ENCODE peak calls at places on chromosome X, in four cellular contexts. One of them, this sample, is unnamed.

GRCh38 chrX:145751943-145752342 is 65.7 kb upstream of the SLITRK2 start:
- DNase-seq in HepG2: no peak
- DNase-seq in GM12878: no peak
- DNase-seq in K562: no peak
- DNase-seq in this sample: no peak

GRCh38 chrX:69991685-69992084 is 58.1 kb downstream of the AWAT2 start:
- DNase-seq in K562: no peak
- DNase-seq in GM12878: no peak
- DNase-seq in HepG2: no peak
- DNase-seq in this sample: no peak

GRCh38 chrX:9141496-9141895 is 107.6 kb upstream of the FAM9B start:
- DNase-seq in HepG2: no peak
- DNase-seq in K562: no peak
- DNase-seq in GM12878: no peak
- DNase-seq in this sample: no peak

GRCh38 chrX:31349515-31349914 is 277.7 kb upstream of the FTHL17 start:
- DNase-seq in K562: no peak
- DNase-seq in HepG2: no peak
- DNase-seq in GM12878: no peak
- DNase-seq in this sample: no peak

GRCh38 chrX:22686138-22686541 is 313.6 kb upstream of the DDX53 start:
- DNase-seq in HepG2: no peak
- DNase-seq in K562: no peak
- DNase-seq in GM12878: no peak
- DNase-seq in this sample: no peak

GRCh38 chrX:54928876-54929275 is 8.3 kb downstream of the TRO start:
- DNase-seq in HepG2: no peak
- DNase-seq in K562: no peak
- DNase-seq in GM12878: no peak
- DNase-seq in this sample: no peak

GRCh38 chrX:149937881-149938426 is 337 bp downstream of the EOLA2 start:
- DNase-seq in GM12878: no peak
- DNase-seq in HepG2: no peak
- DNase-seq in K562: peak
- DNase-seq in this sample: no peak

GRCh38 chrX:150768132-150768485 is 74.9 kb downstream of the MTMR1 start:
- DNase-seq in HepG2: no peak
- DNase-seq in GM12878: no peak
- DNase-seq in K562: no peak
- DNase-seq in this sample: no peak

GRCh38 chrX:9562851-9563250 is 98.0 kb downstream of the TBL1X start:
- DNase-seq in GM12878: no peak
- DNase-seq in HepG2: peak
- DNase-seq in K562: no peak
- DNase-seq in this sample: no peak

GRCh38 chrX:24125028-24125612 is 24.4 kb upstream of the ZFX start:
- DNase-seq in HepG2: no peak
- DNase-seq in GM12878: no peak
- DNase-seq in K562: no peak
- DNase-seq in this sample: no peak

GRCh38 chrX:10022580-10023245 is 55.6 kb downstream of the CLDN34 start:
- DNase-seq in HepG2: no peak
- DNase-seq in GM12878: no peak
- DNase-seq in K562: no peak
- DNase-seq in this sample: no peak

GRCh38 chrX:132226169-132226568 is 6.9 kb upstream of the RAP2C start:
- DNase-seq in HepG2: no peak
- DNase-seq in K562: peak
- DNase-seq in GM12878: no peak
- DNase-seq in this sample: no peak

GRCh38 chrX:38965883-38966282 is 164.6 kb downstream of the MID1IP1 start:
- DNase-seq in HepG2: no peak
- DNase-seq in GM12878: no peak
- DNase-seq in K562: no peak
- DNase-seq in this sample: no peak

GRCh38 chrX:66915893-66916292 is 277.0 kb upstream of the EDA2R start:
- DNase-seq in K562: no peak
- DNase-seq in GM12878: no peak
- DNase-seq in HepG2: no peak
- DNase-seq in this sample: no peak

GRCh38 chrX:86148024-86148511 is at the start of gene DACH2:
- DNase-seq in K562: peak
- DNase-seq in GM12878: no peak
- DNase-seq in HepG2: peak
- DNase-seq in this sample: no peak

GRCh38 chrX:23327104-23327503 is 7.5 kb upstream of the PTCHD1 start:
- DNase-seq in K562: no peak
- DNase-seq in GM12878: no peak
- DNase-seq in HepG2: no peak
- DNase-seq in this sample: no peak

GRCh38 chrX:11386001-11386523 is 92.8 kb downstream of the AMELX start:
- DNase-seq in K562: peak
- DNase-seq in HepG2: no peak
- DNase-seq in GM12878: no peak
- DNase-seq in this sample: no peak

GRCh38 chrX:155857561-155857960 is 23.6 kb upstream of the VAMP7 start:
- DNase-seq in GM12878: no peak
- DNase-seq in K562: peak
- DNase-seq in HepG2: no peak
- DNase-seq in this sample: no peak

GRCh38 chrX:37685452-37686347 is at the start of gene XK:
- DNase-seq in HepG2: no peak
- DNase-seq in K562: peak
- DNase-seq in GM12878: no peak
- DNase-seq in this sample: peak

GRCh38 chrX:4451591-4451990 is 738.1 kb upstream of the PRKX start:
- DNase-seq in GM12878: no peak
- DNase-seq in HepG2: no peak
- DNase-seq in K562: no peak
- DNase-seq in this sample: no peak

GRCh38 chrX:69374569-69374968 is 129.6 kb upstream of the NALF2 start:
- DNase-seq in K562: no peak
- DNase-seq in HepG2: no peak
- DNase-seq in GM12878: no peak
- DNase-seq in this sample: no peak

DNA sequence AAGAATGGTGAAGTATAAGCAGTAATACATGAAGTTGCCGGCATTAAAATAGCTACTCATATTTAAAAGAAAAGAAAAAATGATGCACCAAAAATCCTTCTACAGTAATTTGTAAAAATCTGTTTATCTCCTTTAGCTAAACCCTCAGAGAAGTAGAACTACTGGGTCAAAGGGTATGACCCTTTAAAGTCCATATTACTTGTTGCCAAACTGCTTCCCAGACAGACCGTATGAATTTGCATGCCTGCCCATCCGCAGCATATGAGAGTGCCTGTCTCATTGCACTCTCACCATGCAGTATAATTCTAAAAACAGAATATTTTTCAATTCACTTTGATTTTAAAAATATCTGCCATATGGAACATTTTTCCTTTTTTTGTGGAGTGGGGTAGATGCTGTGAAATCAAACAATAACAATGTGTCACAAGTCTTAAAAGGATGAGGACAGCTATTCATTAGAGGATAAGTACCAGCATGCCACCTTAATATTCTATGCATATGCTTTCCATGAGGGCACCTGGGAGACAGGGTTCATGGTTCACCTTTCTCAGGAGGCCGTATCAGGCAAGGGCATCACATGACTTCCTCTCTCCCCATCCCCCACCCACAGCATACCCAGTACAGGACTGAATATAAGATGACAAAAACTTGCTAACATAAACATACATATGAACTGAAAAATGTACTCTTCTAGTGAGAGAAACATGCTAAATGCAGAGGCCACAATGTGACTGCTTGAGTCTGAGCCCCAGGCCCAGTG is 17.8 kb downstream of the ZDHHC9 start:
- DNase-seq in GM12878: no peak
- DNase-seq in K562: no peak
- DNase-seq in HepG2: peak
- DNase-seq in this sample: no peak
- TF ChIP-seq ZBTB33 in GM12878: no peak
- TF ChIP-seq ZBTB33 in K562: no peak
- TF ChIP-seq ZBTB33 in HepG2: no peak
- TF ChIP-seq ZBTB33 in this sample: no peak

DNA sequence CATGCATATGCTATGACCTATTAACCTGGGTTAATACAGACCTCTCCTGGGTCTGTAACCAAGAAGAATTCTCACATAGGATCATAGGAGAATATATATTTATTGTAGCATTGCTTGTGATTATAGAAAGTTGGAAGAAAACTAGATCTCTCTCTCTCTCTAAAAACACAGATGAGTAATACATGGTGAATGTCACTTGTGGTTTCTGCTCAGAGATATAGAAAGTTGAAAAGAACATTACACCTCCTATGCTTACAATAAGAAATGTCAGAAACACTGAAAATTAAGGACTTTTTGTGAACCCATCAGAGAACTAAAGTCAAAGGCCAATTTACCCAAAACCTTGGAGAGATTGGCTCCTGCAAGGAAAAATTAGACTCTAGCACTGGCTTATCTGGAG is 1389.5 kb downstream of the FAM133A start:
- DNase-seq in GM12878: no peak
- DNase-seq in HepG2: no peak
- DNase-seq in K562: no peak
- DNase-seq in this sample: no peak
- TF ChIP-seq CEBPB in GM12878: no peak
- TF ChIP-seq CEBPB in HepG2: no peak
- TF ChIP-seq CEBPB in K562: no peak
- TF ChIP-seq CEBPB in this sample: no peak

GRCh38 chrX:13223868-13224555 is 95.8 kb downstream of the ATXN3L start:
- DNase-seq in HepG2: peak
- DNase-seq in GM12878: no peak
- DNase-seq in K562: no peak
- DNase-seq in this sample: peak
- TF ChIP-seq ZBTB33 in HepG2: no peak
- TF ChIP-seq ZBTB33 in GM12878: no peak
- TF ChIP-seq ZBTB33 in K562: no peak
- TF ChIP-seq ZBTB33 in this sample: no peak

DNA sequence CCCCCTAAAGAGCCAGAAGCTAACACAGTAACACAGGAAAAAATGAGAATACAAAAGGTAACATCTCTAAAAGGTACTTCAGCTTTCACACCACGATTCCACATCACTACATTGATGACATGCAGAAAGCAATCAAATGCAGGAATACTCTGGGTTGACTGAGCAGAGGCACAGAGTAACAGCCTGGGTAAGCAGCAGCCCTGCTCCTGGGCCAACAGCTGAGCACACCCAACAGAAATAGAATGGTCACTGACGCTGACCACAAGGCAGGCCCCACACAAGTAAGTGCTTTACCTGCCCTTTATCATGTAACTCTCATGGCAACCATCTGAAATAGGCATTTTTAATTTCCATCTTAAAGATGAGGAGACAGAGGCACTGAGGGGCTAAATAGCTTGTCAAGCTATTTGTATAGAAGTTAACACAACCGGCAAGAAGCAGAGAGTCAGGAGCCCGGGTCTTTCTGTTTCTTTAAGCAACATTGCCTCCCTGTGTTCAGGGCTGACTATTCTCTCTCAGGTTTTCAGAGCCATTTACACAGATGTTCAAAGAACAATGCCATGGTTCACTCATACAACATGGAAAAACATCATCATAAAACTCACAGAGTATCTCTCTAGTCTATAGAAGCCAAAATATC is 168.9 kb downstream of the ZNF674 start:
- DNase-seq in HepG2: peak
- DNase-seq in GM12878: no peak
- DNase-seq in K562: peak
- DNase-seq in this sample: peak
- TF ChIP-seq CEBPB in HepG2: no peak
- TF ChIP-seq CEBPB in GM12878: no peak
- TF ChIP-seq CEBPB in K562: no peak
- TF ChIP-seq CEBPB in this sample: no peak

GRCh38 chrX:110944323-110944761 is 148.7 kb upstream of the CHRDL1 start:
- DNase-seq in GM12878: no peak
- DNase-seq in HepG2: no peak
- DNase-seq in K562: no peak
- DNase-seq in this sample: no peak
- TF ChIP-seq ZBTB33 in GM12878: no peak
- TF ChIP-seq ZBTB33 in HepG2: no peak
- TF ChIP-seq ZBTB33 in K562: no peak
- TF ChIP-seq ZBTB33 in this sample: no peak

GRCh38 chrX:135434258-135435138 is 12.8 kb downstream of the SMIM10L2A start:
- DNase-seq in GM12878: no peak
- DNase-seq in HepG2: no peak
- DNase-seq in K562: no peak
- DNase-seq in this sample: no peak

GRCh38 chrX:135433531-135434257 is 11.9 kb downstream of the SMIM10L2A start:
- DNase-seq in GM12878: no peak
- DNase-seq in HepG2: no peak
- DNase-seq in K562: no peak
- DNase-seq in this sample: no peak

GRCh38 chrX:135436456-135436855 is 14.7 kb downstream of the SMIM10L2A start:
- DNase-seq in K562: no peak
- DNase-seq in HepG2: no peak
- DNase-seq in GM12878: no peak
- DNase-seq in this sample: no peak

GRCh38 chrX:135435933-135436332 is 14.2 kb downstream of the SMIM10L2A start:
- DNase-seq in GM12878: no peak
- DNase-seq in HepG2: no peak
- DNase-seq in K562: no peak
- DNase-seq in this sample: no peak

DNA sequence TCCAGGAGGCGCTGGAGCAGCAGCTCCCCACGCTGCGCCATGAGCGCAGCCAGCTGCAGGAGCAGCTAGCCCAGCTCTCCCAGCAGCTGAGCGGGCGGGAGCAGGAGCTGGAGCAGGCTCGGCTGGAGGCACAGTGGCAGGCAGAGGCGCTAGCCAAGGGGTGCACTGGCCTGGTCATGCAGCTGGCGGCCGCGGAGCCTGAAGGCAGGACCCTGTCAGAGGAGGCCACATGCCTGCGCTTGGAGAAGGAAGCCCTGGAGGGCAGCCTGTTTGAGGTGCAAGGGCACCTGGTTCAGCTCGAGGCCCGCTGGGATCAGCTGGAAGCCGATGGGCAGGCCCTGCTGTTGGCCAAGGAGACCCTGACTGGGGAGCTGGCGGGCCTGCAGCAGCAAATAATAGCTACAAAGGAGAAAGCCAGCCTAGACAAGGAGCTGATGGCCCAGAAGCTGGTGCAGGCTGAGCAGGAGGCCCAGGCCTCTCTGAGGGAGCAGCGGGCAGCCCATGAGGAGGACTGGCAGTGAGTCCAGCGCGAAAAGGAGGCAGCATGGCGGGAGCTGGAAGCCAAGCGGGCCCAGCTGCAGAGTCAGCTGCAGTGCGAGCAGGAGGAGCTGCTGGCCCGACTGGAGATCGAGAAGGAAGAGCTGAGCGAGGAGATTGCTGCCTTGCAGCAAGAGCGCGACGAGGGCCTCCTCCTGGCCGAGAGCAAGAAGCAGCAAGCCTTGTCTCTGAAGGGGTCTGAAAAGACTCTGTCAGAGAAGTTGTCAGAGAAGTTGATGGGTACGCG is 13.6 kb downstream of the SMIM10L2A start:
- DNase-seq in K562: peak
- DNase-seq in GM12878: no peak
- DNase-seq in HepG2: no peak
- DNase-seq in this sample: no peak
- TF ChIP-seq CEBPB in K562: no peak
- TF ChIP-seq CEBPB in GM12878: no peak
- TF ChIP-seq CEBPB in HepG2: no peak
- TF ChIP-seq CEBPB in this sample: no peak